ENCODE peak calls at places on chromosomes 12 and 14, in nine cellular contexts. L, X, R, H, O, A, Q, Z and U are unnamed samples.

GRCh38 chr12:106893451-106893850 is 62.3 kb upstream of the TMEM263 start:
- DNase-seq in X (no peak), Z (no peak), Q (no peak), A (no peak), H (no peak), R (no peak), O (no peak), L (no peak), U (no peak)

GRCh38 chr12:64583395-64584172 is 26.7 kb upstream of the RASSF3 start:
- DNase-seq in L (peak), Z (no peak), H (no peak), Q (no peak), X (no peak), A (no peak), O (no peak), R (no peak), U (peak)

GRCh38 chr14:93239869-93240677 is 33.0 kb downstream of the UBR7 start:
- DNase-seq in A (no peak), H (no peak), Z (no peak), X (no peak), Q (no peak), R (no peak), L (peak), O (no peak), U (no peak)

GRCh38 chr12:55925870-55926737 is 1.6 kb downstream of the PYM1 start:
- DNase-seq in X (no peak), O (no peak), H (no peak), Z (no peak), A (no peak), L (no peak), R (no peak), Q (no peak), U (no peak)

GRCh38 chr12:76080729-76081415 is 3.6 kb downstream of the NAP1L1 start:
- DNase-seq in X (peak), O (no peak), H (no peak), Q (no peak), Z (no peak), A (no peak), L (no peak), R (no peak), U (no peak)

GRCh38 chr12:53065975-53066593 is 13.1 kb downstream of the SPRYD3 start:
- DNase-seq in Z (peak), R (peak), Q (peak), A (peak), O (peak), H (peak), L (peak), X (peak), U (peak)

GRCh38 chr14:21525571-21525970 is 575 bp downstream of the SALL2 start:
- DNase-seq in Z (no peak), H (no peak), L (peak), X (peak), A (no peak), Q (no peak), O (no peak), R (no peak), U (no peak)

GRCh38 chr14:96434040-96434439 is 42.1 kb downstream of the AK7 start:
- DNase-seq in X (no peak), H (no peak), Z (no peak), A (no peak), R (no peak), O (no peak), L (no peak), Q (no peak), U (no peak)

GRCh38 chr12:121805800-121806555 is 2.2 kb downstream of the SETD1B start:
- DNase-seq in L (no peak), A (no peak), R (no peak), Z (no peak), O (no peak), Q (no peak), X (no peak), H (no peak), U (no peak)

GRCh38 chr14:93926209-93926872 is 803 bp upstream of the FAM181A start:
- DNase-seq in Z (peak), L (no peak), O (no peak), H (no peak), R (no peak), X (no peak), A (no peak), Q (no peak), U (no peak)

GRCh38 chr12:111093428-111094142 is 173.2 kb upstream of the MYL2 start:
- DNase-seq in R (no peak), X (no peak), L (no peak), A (no peak), O (no peak), Z (no peak), Q (no peak), H (no peak), U (no peak)

GRCh38 chr14:55301722-55302121 is 30.5 kb downstream of the FBXO34 start:
- DNase-seq in H (no peak), O (no peak), R (no peak), A (no peak), L (peak), Q (no peak), X (no peak), Z (no peak), U (no peak)

GRCh38 chr12:64385468-64385867 is 5.1 kb downstream of the C12orf56 start:
- DNase-seq in Z (no peak), Q (no peak), X (no peak), O (no peak), A (no peak), R (no peak), H (no peak), L (no peak), U (no peak)

GRCh38 chr12:53538209-53538689 is 31.0 kb upstream of the NPFF start:
- DNase-seq in O (no peak), L (peak), A (no peak), Q (no peak), X (no peak), R (no peak), Z (no peak), H (no peak), U (peak)

GRCh38 chr12:47277972-47278448 is 198.3 kb upstream of the AMIGO2 start:
- DNase-seq in X (no peak), L (peak), Z (no peak), H (no peak), R (no peak), A (no peak), Q (no peak), O (no peak), U (no peak)

GRCh38 chr12:106914796-106915634 is 40.7 kb upstream of the TMEM263 start:
- DNase-seq in H (no peak), L (no peak), A (no peak), O (no peak), Q (no peak), R (no peak), X (no peak), Z (no peak), U (no peak)

GRCh38 chr12:101901782-101902181 is 24.4 kb downstream of the DRAM1 start:
- DNase-seq in A (no peak), Q (no peak), R (no peak), O (no peak), L (no peak), H (no peak), X (no peak), Z (no peak), U (no peak)

GRCh38 chr12:104958946-104959841 is 1.1 kb upstream of the SLC41A2 start:
- DNase-seq in O (no peak), H (no peak), R (peak), A (no peak), Q (no peak), X (peak), L (peak), Z (no peak), U (peak)

GRCh38 chr14:61438860-61439765 is 117.7 kb downstream of the PRKCH start:
- DNase-seq in Z (no peak), R (peak), L (peak), X (peak), A (no peak), Q (peak), H (no peak), O (peak), U (no peak)

GRCh38 chr12:102730996-102731395 is 186.0 kb downstream of the PAH start:
- DNase-seq in Q (no peak), O (no peak), L (no peak), A (no peak), H (no peak), X (peak), Z (no peak), R (no peak), U (no peak)

GRCh38 chr12:53495903-53496751 is 3.1 kb downstream of the MAP3K12 start:
- DNase-seq in L (peak), H (no peak), X (peak), A (peak), Z (peak), Q (peak), R (peak), O (no peak), U (peak)

GRCh38 chr12:65902504-65902903 is 78.2 kb downstream of the HMGA2 start:
- DNase-seq in R (no peak), O (no peak), H (no peak), L (peak), Z (no peak), X (no peak), Q (no peak), A (no peak), U (no peak)
- H3K27ac ChIP-seq in R (no peak), O (no peak), H (no peak), L (peak), Z (no peak), X (no peak), Q (no peak), A (no peak), U (no peak)

GRCh38 chr14:97873291-97873690 is 1076.1 kb downstream of the VRK1 start:
- DNase-seq in H (no peak), Z (no peak), R (no peak), Q (no peak), A (no peak), O (no peak), X (no peak), L (no peak), U (no peak)
- H3K27ac ChIP-seq in H (no peak), Z (no peak), R (no peak), Q (no peak), A (no peak), O (no peak), X (no peak), L (no peak), U (no peak)

DNA sequence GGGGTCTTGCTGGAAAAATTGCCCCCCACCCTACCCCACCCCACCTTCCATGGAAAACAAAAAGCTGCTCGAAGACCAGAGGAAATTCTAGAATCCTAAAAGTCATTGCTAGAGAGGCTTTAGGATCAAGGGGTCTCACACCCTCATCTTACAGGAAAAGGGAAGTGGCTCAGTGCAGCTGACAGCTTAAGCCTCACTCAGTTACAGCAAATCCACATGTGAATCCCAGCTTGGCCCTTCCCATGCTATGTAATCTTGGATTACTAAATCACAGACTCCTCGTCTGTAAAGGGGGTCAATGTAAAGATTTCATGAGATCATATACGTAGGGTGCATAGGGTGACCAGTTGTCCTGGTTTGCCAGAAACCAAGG is 25.9 kb downstream of the CMKLR1 start:
- DNase-seq in Q (no peak), L (no peak), R (no peak), Z (peak), O (no peak), X (no peak), A (no peak), H (no peak), U (no peak)
- H3K27ac ChIP-seq in Q (peak), L (peak), R (peak), Z (no peak), O (peak), X (no peak), A (peak), H (no peak), U (no peak)

GRCh38 chr14:68563256-68564131 is 229.4 kb downstream of the ZFP36L1 start:
- DNase-seq in A (no peak), X (peak), Z (no peak), R (peak), O (no peak), Q (no peak), H (no peak), L (peak), U (peak)

GRCh38 chr14:68562911-68563255 is 230.0 kb downstream of the ZFP36L1 start:
- DNase-seq in A (no peak), X (no peak), Q (no peak), O (no peak), Z (no peak), R (no peak), L (no peak), H (no peak), U (no peak)

GRCh38 chr14:68564826-68565760 is 227.8 kb downstream of the ZFP36L1 start:
- DNase-seq in A (no peak), Q (no peak), Z (no peak), O (no peak), H (no peak), L (peak), R (no peak), X (peak), U (no peak)

GRCh38 chr14:68566075-68566474 is 226.8 kb downstream of the ZFP36L1 start:
- DNase-seq in O (no peak), L (no peak), Z (no peak), R (no peak), H (no peak), Q (no peak), X (no peak), A (no peak), U (no peak)

DNA sequence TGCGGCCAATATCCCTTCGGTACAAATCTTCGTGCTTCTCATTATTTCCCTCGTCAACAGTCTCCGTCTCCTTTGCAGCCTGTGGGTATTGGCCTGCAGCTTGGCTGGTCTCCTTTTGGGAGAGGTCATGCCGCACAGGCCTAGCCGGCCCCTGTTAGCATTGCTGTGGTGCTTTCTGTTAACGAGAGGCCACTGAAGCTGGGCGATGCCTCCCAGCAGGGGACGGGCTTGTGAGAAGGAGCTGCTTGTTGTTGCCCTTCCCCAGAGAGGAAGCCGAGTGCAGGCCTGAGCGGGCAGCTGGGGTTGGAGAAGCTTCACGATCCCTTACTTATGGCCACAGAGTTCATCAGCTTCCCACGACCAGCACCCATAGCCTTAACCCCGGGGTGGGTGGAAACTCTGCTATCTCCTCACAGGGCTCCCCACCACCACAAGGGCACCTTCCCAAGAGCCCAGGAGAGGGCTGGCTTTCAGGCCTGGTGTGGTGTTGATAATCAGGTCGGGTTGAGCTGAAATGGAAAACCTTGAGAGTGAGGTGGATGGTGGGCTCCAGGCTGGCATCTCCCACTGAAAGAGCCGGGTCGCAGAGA is 228.5 kb downstream of the ZFP36L1 start:
- DNase-seq in L (no peak), Q (no peak), Z (no peak), X (no peak), A (no peak), O (no peak), R (peak), H (no peak), U (no peak)
- H3K27ac ChIP-seq in L (peak), Q (peak), Z (peak), X (peak), A (peak), O (peak), R (peak), H (no peak), U (peak)

DNA sequence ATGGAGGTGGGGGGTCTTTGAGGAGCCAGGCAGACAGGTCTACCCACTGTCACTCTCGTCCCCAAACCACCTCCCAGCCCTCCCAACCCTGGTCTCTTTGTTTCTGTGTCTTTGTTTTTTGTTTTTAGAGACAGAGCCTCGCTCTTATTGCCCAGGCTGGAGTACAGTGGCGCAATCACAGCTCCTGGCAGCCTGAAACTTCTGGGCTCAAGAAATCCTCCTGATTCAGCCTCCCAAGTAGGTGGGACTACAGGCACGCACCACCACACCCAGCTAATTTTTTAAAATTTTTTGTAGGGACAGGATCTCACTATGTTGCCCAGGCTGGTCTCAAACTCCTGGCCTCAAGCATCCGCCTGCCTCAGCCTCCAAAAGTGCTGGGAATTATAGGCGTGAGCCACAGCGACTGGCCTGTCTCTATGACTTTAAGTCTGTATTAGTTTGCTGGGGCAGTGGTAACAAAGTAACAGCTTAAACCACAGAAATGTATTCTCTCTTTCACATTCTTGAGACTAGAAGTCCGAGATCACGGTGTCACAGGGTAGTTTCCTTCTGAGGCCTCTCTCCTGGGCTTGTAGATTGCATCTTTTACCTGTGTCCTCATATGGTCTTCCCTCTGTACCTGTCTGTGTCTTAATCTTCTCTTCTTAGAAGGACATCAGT is 26.1 kb downstream of the DTX1 start:
- DNase-seq in Z (no peak), L (no peak), H (no peak), Q (no peak), A (no peak), X (no peak), O (no peak), R (no peak), U (peak)
- H3K27ac ChIP-seq in Z (no peak), L (no peak), H (no peak), Q (no peak), A (no peak), X (no peak), O (no peak), R (no peak), U (peak)